ENCODE peak calls at places on chromosome 6, in nine cellular contexts. Y, Z, J, T, U, N, O, B and C are unnamed samples.

GRCh38 chr6:4896401-4896800 is 107.4 kb downstream of the RPP40 start:
- DNase-seq in Y (no peak), Z (no peak), J (no peak), T (no peak), U (no peak), N (no peak), O (no peak), B (no peak), C (no peak)

GRCh38 chr6:104940881-104941693 is 15.8 kb upstream of the LIN28B start:
- DNase-seq in Y (peak; percentile 94), Z (no peak), J (peak; percentile 88), T (no peak), U (no peak), N (peak; percentile 77), O (peak; percentile 82), B (peak; percentile 37), C (peak; percentile 71)

GRCh38 chr6:118652051-118652699 is 784 bp upstream of the CEP85L start:
- DNase-seq in Y (peak; percentile 31), Z (no peak), J (no peak), T (no peak), U (no peak), N (no peak), O (peak; percentile 53), B (no peak), C (no peak)

GRCh38 chr6:166707045-166707444 is 80.0 kb upstream of the RPS6KA2 start:
- DNase-seq in Y (peak; percentile 77), Z (no peak), J (peak; percentile 71), T (no peak), U (no peak), N (peak; percentile 30), O (peak; percentile 82), B (peak; percentile 69), C (peak; percentile 79)

GRCh38 chr6:52790841-52791240 is 12.8 kb downstream of the GSTA1 start:
- DNase-seq in Y (no peak), Z (no peak), J (no peak), T (no peak), U (no peak), N (no peak), O (no peak), B (no peak), C (no peak)

GRCh38 chr6:93417421-93417996 is 1.9 kb downstream of the EPHA7 start:
- DNase-seq in Y (no peak), Z (no peak), J (peak; percentile 79), T (no peak), U (no peak), N (peak; percentile 42), O (no peak), B (peak; percentile 14), C (peak; percentile 18)

GRCh38 chr6:36712816-36713215 is 15.2 kb downstream of the RAB44 start:
- DNase-seq in Y (no peak), Z (no peak), J (no peak), T (no peak), U (no peak), N (no peak), O (no peak), B (no peak), C (no peak)

GRCh38 chr6:167855825-167856425 is 29.2 kb downstream of the AFDN start:
- DNase-seq in Y (no peak), Z (no peak), J (no peak), T (no peak), U (peak; percentile 19), N (no peak), O (no peak), B (no peak), C (no peak)

GRCh38 chr6:52801188-52801841 is 2.3 kb downstream of the GSTA1 start:
- DNase-seq in Y (no peak), Z (no peak), J (no peak), T (no peak), U (no peak), N (no peak), O (no peak), B (no peak), C (no peak)

GRCh38 chr6:71457883-71458282 is 169.3 kb downstream of the OGFRL1 start:
- DNase-seq in Y (no peak), Z (no peak), J (no peak), T (no peak), U (no peak), N (no peak), O (no peak), B (no peak), C (no peak)

GRCh38 chr6:101445527-101445926 is 52.0 kb downstream of the GRIK2 start:
- DNase-seq in Y (no peak), Z (no peak), J (no peak), T (no peak), U (no peak), N (no peak), O (no peak), B (no peak), C (no peak)

GRCh38 chr6:25774120-25774730 is 19.7 kb downstream of the SLC17A4 start:
- DNase-seq in Y (peak; percentile 13), Z (no peak), J (peak; percentile 11), T (no peak), U (no peak), N (no peak), O (no peak), B (no peak), C (no peak)

GRCh38 chr6:113645986-113646385 is 211.2 kb upstream of the MARCKS start:
- DNase-seq in Y (no peak), Z (no peak), J (no peak), T (no peak), U (no peak), N (no peak), O (no peak), B (no peak), C (no peak)

GRCh38 chr6:165663736-165664552 is 903 bp upstream of the PDE10A start:
- DNase-seq in Y (peak; percentile 68), Z (no peak), J (peak; percentile 29), T (no peak), U (no peak), N (peak; percentile 42), O (peak; percentile 55), B (no peak), C (no peak)

GRCh38 chr6:151629791-151630190 is 136.0 kb downstream of the CCDC170 start:
- DNase-seq in Y (no peak), Z (no peak), J (no peak), T (no peak), U (no peak), N (no peak), O (no peak), B (no peak), C (no peak)

GRCh38 chr6:151627689-151628444 is 134.1 kb downstream of the CCDC170 start:
- DNase-seq in Y (no peak), Z (no peak), J (no peak), T (no peak), U (peak; percentile 51), N (no peak), O (no peak), B (no peak), C (no peak)

GRCh38 chr6:151624481-151624880 is 130.7 kb downstream of the CCDC170 start:
- DNase-seq in Y (no peak), Z (no peak), J (no peak), T (no peak), U (no peak), N (no peak), O (no peak), B (no peak), C (no peak)

GRCh38 chr6:151624071-151624470 is 130.3 kb downstream of the CCDC170 start:
- DNase-seq in Y (no peak), Z (no peak), J (no peak), T (no peak), U (no peak), N (no peak), O (no peak), B (no peak), C (no peak)

GRCh38 chr6:151624900-151625536 is 131.2 kb downstream of the CCDC170 start:
- DNase-seq in Y (no peak), Z (no peak), J (no peak), T (no peak), U (no peak), N (no peak), O (no peak), B (no peak), C (no peak)
- H3K4me1 ChIP-seq in Y (no peaks in the 10 kb centered on the region), Z (no peaks in the 10 kb centered on the region), J (no peaks in the 10 kb centered on the region), T (no peaks in the 10 kb centered on the region), U (peaks cover 12% of the 10 kb centered on the region), N (no peaks in the 10 kb centered on the region), O (peaks cover 3% of the 10 kb centered on the region), B (no peaks in the 10 kb centered on the region), C (no peaks in the 10 kb centered on the region)

GRCh38 chr6:106611030-106611429 is 18.3 kb downstream of the RTN4IP1 start:
- DNase-seq in Y (no peak), Z (no peak), J (peak; percentile 16), T (no peak), U (no peak), N (no peak), O (no peak), B (no peak), C (no peak)

GRCh38 chr6:106613590-106613989 is 15.7 kb downstream of the RTN4IP1 start:
- DNase-seq in Y (no peak), Z (no peak), J (no peak), T (no peak), U (no peak), N (no peak), O (no peak), B (no peak), C (no peak)

GRCh38 chr6:106614131-106614530 is 15.2 kb downstream of the RTN4IP1 start:
- DNase-seq in Y (no peak), Z (no peak), J (no peak), T (no peak), U (no peak), N (no peak), O (no peak), B (no peak), C (no peak)

GRCh38 chr6:106614592-106615301 is 14.6 kb downstream of the RTN4IP1 start:
- DNase-seq in Y (no peak), Z (no peak), J (no peak), T (no peak), U (no peak), N (no peak), O (peak; percentile 72), B (no peak), C (no peak)

GRCh38 chr6:106612956-106613516 is 16.3 kb downstream of the RTN4IP1 start:
- DNase-seq in Y (no peak), Z (no peak), J (no peak), T (no peak), U (no peak), N (no peak), O (no peak), B (no peak), C (no peak)
- H3K4me1 ChIP-seq in Y (peaks cover 11% of the 10 kb centered on the region), Z (no peaks in the 10 kb centered on the region), J (peaks cover 13% of the 10 kb centered on the region), T (no peaks in the 10 kb centered on the region), U (no peaks in the 10 kb centered on the region), N (no peaks in the 10 kb centered on the region), O (peaks cover 13% of the 10 kb centered on the region), B (no peaks in the 10 kb centered on the region), C (no peaks in the 10 kb centered on the region)

GRCh38 chr6:33192671-33193602 is 670 bp upstream of the COL11A2 start:
- DNase-seq in Y (peak; percentile 46), Z (no peak), J (peak; percentile 67), T (no peak), U (no peak), N (no peak), O (no peak), B (peak; percentile 55), C (peak; percentile 41)
- H3K4me1 ChIP-seq in Y (peaks cover 21% of the 10 kb centered on the region), Z (peaks cover 22% of the 10 kb centered on the region), J (peaks cover 41% of the 10 kb centered on the region), T (peaks cover 26% of the 10 kb centered on the region), U (peaks cover 4% of the 10 kb centered on the region), N (peaks cover 11% of the 10 kb centered on the region), O (no peaks in the 10 kb centered on the region), B (peaks cover 17% of the 10 kb centered on the region), C (peaks cover 21% of the 10 kb centered on the region)

DNA sequence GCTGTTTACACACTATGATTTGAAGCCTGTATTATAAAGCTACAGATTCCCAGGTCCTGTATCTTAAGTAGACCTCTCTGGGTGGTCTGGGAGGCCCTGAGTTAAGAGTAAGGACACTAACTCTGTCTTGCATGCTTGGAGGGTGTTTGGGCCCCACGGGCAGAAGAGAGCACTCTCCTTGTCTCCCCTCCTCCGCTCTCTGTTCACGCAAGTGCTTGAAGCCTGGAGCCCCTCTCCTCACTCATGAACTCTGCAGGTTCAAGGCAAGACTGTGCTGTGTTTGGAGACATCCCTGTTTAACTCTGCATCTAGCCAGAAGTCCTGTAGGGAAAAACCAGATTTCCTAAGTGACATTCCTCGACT is 154.0 kb downstream of the ZDHHC14 start:
- DNase-seq in Y (no peak), Z (no peak), J (no peak), T (no peak), U (no peak), N (no peak), O (no peak), B (no peak), C (no peak)
- H3K4me1 ChIP-seq in Y (peaks cover 56% of the 10 kb centered on the region), Z (peaks cover 25% of the 10 kb centered on the region), J (no peaks in the 10 kb centered on the region), T (peaks cover 41% of the 10 kb centered on the region), U (peaks cover 16% of the 10 kb centered on the region), N (peaks cover 31% of the 10 kb centered on the region), O (peaks cover 17% of the 10 kb centered on the region), B (peaks cover 20% of the 10 kb centered on the region), C (peaks cover 20% of the 10 kb centered on the region)